ENCODE peak calls at places on chromosomes 6 and 20, in four cellular contexts. A is neural progenitor cell, H is transverse colon, Z is adrenal gland. X is an unnamed sample.
A peak's percentile ranks its signal among the peaks of the same experiment; 100 is the strongest.

GRCh38 chr6:157157228-157157627 is 166.1 kb downstream of the TMEM242 start:
- DNase-seq in A (no peak), H (no peak), Z (no peak), X (no peak)

GRCh38 chr6:70657706-70658105 is 10.0 kb upstream of the SMAP1 start:
- DNase-seq in A (peak; percentile 15), H (no peak), Z (no peak), X (no peak)

GRCh38 chr6:37698264-37699137 is 818 bp upstream of the MDGA1 start:
- DNase-seq in A (peak; percentile 83), H (peak; percentile 33), Z (peak; percentile 52), X (peak; percentile 92)

GRCh38 chr6:137145421-137145820 is 28.0 kb downstream of the IL22RA2 start:
- DNase-seq in A (no peak), H (no peak), Z (no peak), X (no peak)

GRCh38 chr20:63498950-63499332 is at the start of gene EEF1A2:
- DNase-seq in A (peak; percentile 70), H (no peak), Z (peak; percentile 58), X (peak; percentile 92)

GRCh38 chr6:138815797-138816528 is 20.1 kb downstream of the ECT2L start:
- DNase-seq in A (peak; percentile 67), H (no peak), Z (no peak), X (peak; percentile 45)

GRCh38 chr6:111184827-111185567 is 97.7 kb downstream of the SLC16A10 start:
- DNase-seq in A (no peak), H (no peak), Z (no peak), X (no peak)

GRCh38 chr6:153167026-153167891 is 36.2 kb upstream of the RGS17 start:
- DNase-seq in A (no peak), H (no peak), Z (no peak), X (no peak)

GRCh38 chr6:105691971-105692370 is 289.1 kb upstream of the PREP start:
- DNase-seq in A (no peak), H (no peak), Z (no peak), X (no peak)

GRCh38 chr6:143973097-143973979 is 34.7 kb downstream of the PLAGL1 start:
- DNase-seq in A (peak; percentile 92), H (no peak), Z (no peak), X (peak; percentile 45)

GRCh38 chr6:144113366-144113765 is 18.0 kb upstream of the SF3B5 start:
- DNase-seq in A (no peak), H (no peak), Z (no peak), X (no peak)

GRCh38 chr6:34546551-34547321 is 9.4 kb downstream of the SPDEF start:
- DNase-seq in A (no peak), H (peak; percentile 71), Z (peak; percentile 65), X (no peak)

GRCh38 chr20:53660947-53661381 is 67.3 kb upstream of the ZNF217 start:
- DNase-seq in A (no peak), H (no peak), Z (no peak), X (peak; percentile 60)

GRCh38 chr6:10184408-10185187 is 230.3 kb downstream of the TFAP2A start:
- DNase-seq in A (no peak), H (no peak), Z (no peak), X (no peak)

GRCh38 chr6:26330835-26331808 is 33.9 kb upstream of the BTN3A2 start:
- DNase-seq in A (no peak), H (no peak), Z (no peak), X (peak; percentile 22)

GRCh38 chr6:107632757-107633156 is 142.8 kb downstream of the SOBP start:
- DNase-seq in A (no peak), H (no peak), Z (no peak), X (no peak)

GRCh38 chr6:51019785-51020184 is 201.1 kb downstream of the TFAP2B start:
- DNase-seq in A (no peak), H (no peak), Z (no peak), X (no peak)

GRCh38 chr6:69584913-69585729 is 211.7 kb downstream of the LMBRD1 start:
- DNase-seq in A (peak; percentile 34), H (no peak), Z (no peak), X (no peak)

GRCh38 chr20:15992564-15992963 is 580.7 kb downstream of the KIF16B start:
- DNase-seq in A (no peak), H (no peak), Z (no peak), X (no peak)

GRCh38 chr6:42226251-42227143 is 8.8 kb upstream of the MRPS10 start:
- DNase-seq in A (no peak), H (peak; percentile 71), Z (no peak), X (no peak)

GRCh38 chr20:10954137-10954840 is 280.5 kb upstream of the JAG1 start:
- DNase-seq in A (no peak), H (no peak), Z (no peak), X (no peak)

GRCh38 chr6:14280006-14280510 is 162.5 kb downstream of the CD83 start:
- DNase-seq in A (no peak), H (no peak), Z (no peak), X (no peak)

GRCh38 chr6:170137176-170137891 is 153.5 kb downstream of the DLL1 start:
- DNase-seq in A (no peak), H (peak; percentile 23), Z (peak; percentile 58), X (no peak)

GRCh38 chr6:11140061-11140460 is 28.5 kb upstream of the ERVFRD-1 start:
- DNase-seq in A (no peak), H (no peak), Z (no peak), X (no peak)

GRCh38 chr20:258963-259362 is 1.4 kb downstream of the DEFB132 start:
- DNase-seq in A (no peak), H (no peak), Z (no peak), X (peak; percentile 48)

GRCh38 chr6:112049051-112049799 is 4.7 kb upstream of the CCN6 start:
- DNase-seq in A (no peak), H (no peak), Z (no peak), X (no peak)

GRCh38 chr20:49701916-49702315 is 11.8 kb downstream of the B4GALT5 start:
- DNase-seq in A (no peak), H (no peak), Z (no peak), X (no peak)
- H3K4me3 ChIP-seq in A (no peak overlapping the region), H (no peak overlapping the region), Z (no peak overlapping the region), X (no peak overlapping the region)

GRCh38 chr20:48957521-48957920 is 36.0 kb downstream of the ARFGEF2 start:
- DNase-seq in A (no peak), H (no peak), Z (no peak), X (no peak)

GRCh38 chr20:48962976-48963730 is 41.6 kb downstream of the ARFGEF2 start:
- DNase-seq in A (no peak), H (peak; percentile 16), Z (no peak), X (no peak)

GRCh38 chr20:48958743-48959142 is 37.2 kb downstream of the ARFGEF2 start:
- DNase-seq in A (no peak), H (no peak), Z (no peak), X (no peak)

GRCh38 chr20:48957053-48957481 is 35.6 kb downstream of the ARFGEF2 start:
- DNase-seq in A (no peak), H (no peak), Z (no peak), X (no peak)

DNA sequence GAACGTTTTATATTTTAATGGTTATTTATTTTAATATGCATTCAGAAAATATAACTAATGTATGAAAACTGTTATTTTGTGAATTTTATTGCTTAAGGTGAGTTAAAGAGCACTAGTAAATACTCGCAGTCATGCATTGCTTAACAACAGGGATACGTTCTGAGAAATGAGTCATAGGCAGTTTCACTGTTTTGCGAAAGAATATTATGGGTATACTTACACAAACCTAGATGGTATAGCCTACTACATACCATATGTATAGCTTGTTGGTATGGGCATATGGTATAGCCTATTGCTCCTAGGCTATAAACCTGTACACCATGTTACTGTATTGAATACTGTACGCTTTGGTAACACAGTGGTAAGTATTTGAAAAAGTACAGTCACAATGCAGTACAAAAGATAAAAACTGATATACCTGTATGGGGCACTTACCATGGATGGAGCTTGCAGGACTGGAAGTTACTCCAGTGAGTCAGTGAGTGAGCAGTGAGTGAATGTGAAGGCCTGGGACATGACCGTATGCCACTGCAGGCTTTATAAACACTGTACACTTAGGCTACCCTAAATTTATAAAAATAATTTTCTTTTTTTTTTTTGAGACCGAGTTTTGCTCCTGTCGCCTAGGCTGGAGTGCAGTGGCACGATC is 38.5 kb downstream of the ARFGEF2 start:
- DNase-seq in A (no peak), H (no peak), Z (no peak), X (no peak)
- H3K36me3 ChIP-seq in A (no peaks in the 10 kb centered on the region), H (peaks cover 39% of the 10 kb centered on the region), Z (no peaks in the 10 kb centered on the region), X (no peaks in the 10 kb centered on the region)

GRCh38 chr20:33010674-33011449 is 3.4 kb downstream of the BPIFB2 start:
- DNase-seq in A (no peak), H (no peak), Z (no peak), X (no peak)

GRCh38 chr20:33008336-33009213 is 1.1 kb downstream of the BPIFB2 start:
- DNase-seq in A (no peak), H (no peak), Z (no peak), X (no peak)

GRCh38 chr20:33007376-33008335 is at the start of gene BPIFB2:
- DNase-seq in A (no peak), H (no peak), Z (no peak), X (no peak)

GRCh38 chr20:33010133-33010504 is 2.6 kb downstream of the BPIFB2 start:
- DNase-seq in A (no peak), H (no peak), Z (no peak), X (no peak)

DNA sequence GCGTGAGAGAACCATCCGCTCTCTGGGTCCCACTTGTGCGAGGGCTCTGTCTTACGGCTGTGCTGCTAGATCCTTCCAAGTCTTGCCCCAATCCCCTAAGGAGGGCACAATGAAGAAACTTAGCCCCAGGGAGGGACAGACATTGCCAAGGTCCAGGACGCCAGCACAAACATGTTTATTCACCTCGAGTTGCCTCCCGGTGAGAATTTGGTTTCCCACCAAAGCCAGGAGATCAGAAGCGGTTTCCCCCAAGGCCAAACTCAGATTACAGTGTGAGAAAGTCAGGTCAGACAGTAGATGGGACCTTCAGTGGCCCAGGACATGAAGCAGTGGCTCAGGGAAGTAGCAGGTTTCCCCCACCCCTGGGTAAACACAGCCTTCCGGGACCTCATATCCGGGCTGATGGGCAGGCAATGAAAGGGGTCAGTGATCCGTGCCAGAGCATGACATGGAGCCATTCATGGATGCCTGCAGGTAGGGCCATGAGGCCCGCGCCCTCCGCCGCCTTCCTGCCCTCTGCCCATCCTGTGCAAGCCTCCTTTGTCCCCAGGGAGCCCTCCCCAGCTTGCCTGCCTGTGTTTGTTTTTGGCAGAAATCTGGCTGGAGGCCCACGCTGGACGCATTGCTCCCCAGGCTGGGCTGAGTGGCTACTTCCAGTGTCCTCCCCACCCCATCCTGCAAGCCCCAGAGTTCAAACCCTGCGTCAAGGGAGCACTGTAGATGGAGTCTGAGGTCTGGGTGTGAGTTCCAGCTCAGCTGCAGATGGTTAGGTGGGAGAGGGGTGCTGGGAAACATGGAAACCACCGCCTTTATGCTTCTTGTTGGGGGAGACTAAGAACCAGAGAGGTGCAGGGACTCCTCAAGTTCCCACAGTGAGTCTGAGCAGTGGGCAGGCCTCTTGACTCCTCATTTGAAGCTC is 2.0 kb downstream of the BPIFB2 start:
- DNase-seq in A (no peak), H (no peak), Z (no peak), X (no peak)
- H3K27me3 ChIP-seq in A (no peaks in the 10 kb centered on the region), H (no peaks in the 10 kb centered on the region), Z (peaks cover 7% of the 10 kb centered on the region), X (no peaks in the 10 kb centered on the region)

GRCh38 chr6:125038925-125039324 is 76.7 kb downstream of the RNF217 start:
- DNase-seq in A (no peak), H (no peak), Z (no peak), X (no peak)

GRCh38 chr6:125041740-125042459 is 79.7 kb downstream of the RNF217 start:
- DNase-seq in A (no peak), H (no peak), Z (no peak), X (no peak)

DNA sequence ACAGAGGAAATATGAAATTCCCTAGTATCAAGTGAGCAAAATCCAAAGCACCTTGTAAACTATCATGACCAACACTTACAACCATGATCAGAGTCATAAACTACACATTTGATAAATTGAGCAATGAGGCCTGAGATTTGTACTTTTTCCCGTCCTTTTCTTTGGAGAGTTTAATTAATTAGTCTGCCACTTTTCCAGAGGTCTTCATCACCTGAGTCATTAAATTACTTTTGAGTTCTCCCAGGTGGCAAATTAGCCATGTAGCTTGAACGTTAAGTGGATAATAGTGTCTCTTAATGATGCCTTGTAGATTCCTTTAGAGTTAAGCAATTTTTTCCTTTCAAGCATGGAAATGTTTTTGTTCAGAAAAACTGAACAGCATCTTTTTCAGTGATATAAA is 75.6 kb downstream of the RNF217 start:
- DNase-seq in A (no peak), H (no peak), Z (no peak), X (no peak)
- H3K4me3 ChIP-seq in A (no peak overlapping the region), H (no peak overlapping the region), Z (no peak overlapping the region), X (no peak overlapping the region)

X was measured in H7.